ENCODE peak calls at places on chromosomes 13 and 19, in seven cellular contexts. One of them, this sample, is unnamed.

GRCh38 chr13:53637971-53638547 is 609.4 kb downstream of the OLFM4 start:
- DNase-seq in C1 segment of cervical spinal cord: no peak
- DNase-seq in stimulated activated CD4-positive, alpha-beta T cell treated with anti-CD3 and anti-CD28 coated beads, Interleukin-2, amount 100 ng/mL, for 48 hours: no peak
- DNase-seq in astrocyte: no peak
- DNase-seq in WTC11: no peak
- DNase-seq in hippocampal formation: no peak
- DNase-seq in neural crest cell: no peak
- DNase-seq in this sample: no peak

GRCh38 chr13:51905787-51906186 is 44.0 kb downstream of the CCDC70 start:
- DNase-seq in C1 segment of cervical spinal cord: no peak
- DNase-seq in stimulated activated CD4-positive, alpha-beta T cell treated with anti-CD3 and anti-CD28 coated beads, Interleukin-2, amount 100 ng/mL, for 48 hours: no peak
- DNase-seq in astrocyte: no peak
- DNase-seq in WTC11: no peak
- DNase-seq in hippocampal formation: no peak
- DNase-seq in neural crest cell: no peak
- DNase-seq in this sample: no peak

GRCh38 chr19:49149652-49150105 is 5.5 kb downstream of the HRC start:
- DNase-seq in C1 segment of cervical spinal cord: no peak
- DNase-seq in stimulated activated CD4-positive, alpha-beta T cell treated with anti-CD3 and anti-CD28 coated beads, Interleukin-2, amount 100 ng/mL, for 48 hours: no peak
- DNase-seq in astrocyte: peak
- DNase-seq in WTC11: peak
- DNase-seq in hippocampal formation: peak
- DNase-seq in neural crest cell: peak
- DNase-seq in this sample: peak

GRCh38 chr19:16571689-16572331 is 405 bp downstream of the SLC35E1 start:
- DNase-seq in C1 segment of cervical spinal cord: no peak
- DNase-seq in stimulated activated CD4-positive, alpha-beta T cell treated with anti-CD3 and anti-CD28 coated beads, Interleukin-2, amount 100 ng/mL, for 48 hours: no peak
- DNase-seq in astrocyte: no peak
- DNase-seq in WTC11: peak
- DNase-seq in hippocampal formation: no peak
- DNase-seq in neural crest cell: peak
- DNase-seq in this sample: no peak

GRCh38 chr13:72839831-72840426 is 58.0 kb downstream of the PIBF1 start:
- DNase-seq in C1 segment of cervical spinal cord: no peak
- DNase-seq in stimulated activated CD4-positive, alpha-beta T cell treated with anti-CD3 and anti-CD28 coated beads, Interleukin-2, amount 100 ng/mL, for 48 hours: peak
- DNase-seq in astrocyte: peak
- DNase-seq in WTC11: peak
- DNase-seq in hippocampal formation: no peak
- DNase-seq in neural crest cell: peak
- DNase-seq in this sample: peak

GRCh38 chr13:49213539-49213938 is 6.6 kb upstream of the MLNR start:
- DNase-seq in C1 segment of cervical spinal cord: no peak
- DNase-seq in stimulated activated CD4-positive, alpha-beta T cell treated with anti-CD3 and anti-CD28 coated beads, Interleukin-2, amount 100 ng/mL, for 48 hours: no peak
- DNase-seq in astrocyte: no peak
- DNase-seq in WTC11: no peak
- DNase-seq in hippocampal formation: no peak
- DNase-seq in neural crest cell: no peak
- DNase-seq in this sample: no peak

GRCh38 chr19:55079400-55080038 is 3.9 kb downstream of the EPS8L1 start:
- DNase-seq in C1 segment of cervical spinal cord: no peak
- DNase-seq in stimulated activated CD4-positive, alpha-beta T cell treated with anti-CD3 and anti-CD28 coated beads, Interleukin-2, amount 100 ng/mL, for 48 hours: no peak
- DNase-seq in astrocyte: no peak
- DNase-seq in WTC11: peak
- DNase-seq in hippocampal formation: no peak
- DNase-seq in neural crest cell: no peak
- DNase-seq in this sample: no peak

GRCh38 chr19:4199699-4200293 is 17.3 kb downstream of the ANKRD24 start:
- DNase-seq in C1 segment of cervical spinal cord: no peak
- DNase-seq in stimulated activated CD4-positive, alpha-beta T cell treated with anti-CD3 and anti-CD28 coated beads, Interleukin-2, amount 100 ng/mL, for 48 hours: no peak
- DNase-seq in astrocyte: no peak
- DNase-seq in WTC11: peak
- DNase-seq in hippocampal formation: no peak
- DNase-seq in neural crest cell: no peak
- DNase-seq in this sample: no peak

GRCh38 chr19:45421953-45422498 is 1.7 kb downstream of the ERCC1 start:
- DNase-seq in C1 segment of cervical spinal cord: no peak
- DNase-seq in stimulated activated CD4-positive, alpha-beta T cell treated with anti-CD3 and anti-CD28 coated beads, Interleukin-2, amount 100 ng/mL, for 48 hours: no peak
- DNase-seq in astrocyte: no peak
- DNase-seq in WTC11: no peak
- DNase-seq in hippocampal formation: no peak
- DNase-seq in neural crest cell: no peak
- DNase-seq in this sample: no peak

GRCh38 chr19:46192990-46193650 is 36.4 kb upstream of the IGFL1 start:
- DNase-seq in C1 segment of cervical spinal cord: no peak
- DNase-seq in stimulated activated CD4-positive, alpha-beta T cell treated with anti-CD3 and anti-CD28 coated beads, Interleukin-2, amount 100 ng/mL, for 48 hours: no peak
- DNase-seq in astrocyte: peak
- DNase-seq in WTC11: no peak
- DNase-seq in hippocampal formation: no peak
- DNase-seq in neural crest cell: no peak
- DNase-seq in this sample: no peak

This sample was measured in CMK.